ENCODE peak calls at places on chromosomes 4 and X, in five cellular contexts. H, X, M, P and J are unnamed samples.

GRCh38 chr4:1072830-1073446 is 40.4 kb downstream of the RNF212 start:
- DNase-seq in H (no peak), X (peak), M (peak), P (peak), J (peak)

GRCh38 chrX:40976971-40977370 is 108.3 kb upstream of the USP9X start:
- DNase-seq in H (no peak), X (no peak), M (no peak), P (no peak), J (no peak)

GRCh38 chr4:76238701-76239100 is 12.8 kb upstream of the FAM47E start:
- DNase-seq in H (no peak), X (no peak), M (no peak), P (no peak), J (no peak)

GRCh38 chrX:9566150-9566621 is 101.3 kb downstream of the TBL1X start:
- DNase-seq in H (no peak), X (no peak), M (peak), P (no peak), J (no peak)

GRCh38 chrX:14673236-14673635 is 143.9 kb downstream of the GLRA2 start:
- DNase-seq in H (no peak), X (no peak), M (peak), P (no peak), J (no peak)

GRCh38 chr4:40211224-40212185 is 14.7 kb downstream of the RHOH start:
- DNase-seq in H (no peak), X (no peak), M (no peak), P (no peak), J (no peak)

GRCh38 chr4:104747635-104748034 is 252.9 kb upstream of the CXXC4 start:
- DNase-seq in H (no peak), X (no peak), M (no peak), P (no peak), J (no peak)

GRCh38 chrX:397575-397974 is 10.9 kb upstream of the PPP2R3B start:
- DNase-seq in H (no peak), X (no peak), M (no peak), P (peak), J (no peak)

GRCh38 chr4:98919996-98920395 is 8.9 kb downstream of the EIF4E start:
- DNase-seq in H (no peak), X (no peak), M (peak), P (no peak), J (no peak)

GRCh38 chrX:46574941-46575381 is 1.4 kb downstream of the CHST7 start:
- DNase-seq in H (no peak), X (peak), M (peak), P (peak), J (peak)

GRCh38 chrX:117120700-117121099 is 657.9 kb upstream of the CT83 start:
- DNase-seq in H (no peak), X (no peak), M (no peak), P (no peak), J (peak)